ENCODE peak calls at places on chromosomes 7 and 10, in seven cellular contexts. M is GM23248, Z is brain microvascular endothelial cell, H is lower lobe of right lung, F is SJSA1, Q is fibroblast of lung, U is tibial nerve. J is an unnamed sample.

GRCh38 chr7:133770863-133771492 is 356.2 kb upstream of the LRGUK start:
- DNase-seq in M (peak), Z (peak), H (no peak), F (peak), Q (peak), U (no peak), J (no peak)

GRCh38 chr7:15461576-15461975 is 100.2 kb downstream of the AGMO start:
- DNase-seq in M (peak), Z (peak), H (no peak), F (peak), Q (peak), U (no peak), J (no peak)

GRCh38 chr10:132526676-132527075 is 10.9 kb upstream of the INPP5A start:
- DNase-seq in M (peak), Z (peak), H (peak), F (peak), Q (peak), U (no peak), J (no peak)

GRCh38 chr7:130611206-130611605 is 57.3 kb downstream of the COPG2 start:
- DNase-seq in M (no peak), Z (no peak), H (no peak), F (no peak), Q (no peak), U (no peak), J (no peak)

GRCh38 chr7:54758702-54759665 is at the start of gene SEC61G:
- DNase-seq in M (peak), Z (peak), H (peak), F (peak), Q (peak), U (peak), J (peak)

GRCh38 chr10:43047288-43047970 is 29.4 kb upstream of the RET start:
- DNase-seq in M (no peak), Z (no peak), H (no peak), F (no peak), Q (no peak), U (peak), J (peak)

GRCh38 chr10:100009283-100009792 is 409 bp downstream of the DNMBP start:
- DNase-seq in M (peak), Z (no peak), H (peak), F (peak), Q (no peak), U (peak), J (no peak)

GRCh38 chr7:99369767-99370353 is 4.7 kb upstream of the ARPC1B start:
- DNase-seq in M (peak), Z (no peak), H (peak), F (no peak), Q (peak), U (no peak), J (no peak)

GRCh38 chr10:130432850-130433249 is 296.7 kb downstream of the GLRX3 start:
- DNase-seq in M (no peak), Z (no peak), H (no peak), F (no peak), Q (no peak), U (no peak), J (no peak)

GRCh38 chr10:72692057-72692891 is at the start of gene MCU:
- DNase-seq in M (peak), Z (no peak), H (peak), F (peak), Q (peak), U (peak), J (peak)

GRCh38 chr10:69392481-69393000 is 24.2 kb downstream of the TACR2 start:
- DNase-seq in M (peak), Z (peak), H (peak), F (peak), Q (peak), U (peak), J (peak)

GRCh38 chr7:11810043-11810625 is 21.9 kb downstream of the THSD7A start:
- DNase-seq in M (no peak), Z (no peak), H (no peak), F (no peak), Q (no peak), U (no peak), J (no peak)

GRCh38 chr7:22584179-22584578 is 84.2 kb upstream of the STEAP1B start:
- DNase-seq in M (no peak), Z (no peak), H (no peak), F (no peak), Q (no peak), U (no peak), J (no peak)

GRCh38 chr10:3747984-3748383 is 37.0 kb downstream of the KLF6 start:
- DNase-seq in M (no peak), Z (no peak), H (no peak), F (no peak), Q (no peak), U (no peak), J (no peak)

GRCh38 chr7:107592361-107593024 is 12.4 kb downstream of the BCAP29 start:
- DNase-seq in M (peak), Z (no peak), H (no peak), F (no peak), Q (peak), U (no peak), J (no peak)

GRCh38 chr10:5659702-5660528 is 6.5 kb downstream of the ASB13 start:
- DNase-seq in M (peak), Z (peak), H (peak), F (no peak), Q (peak), U (no peak), J (no peak)

DNA sequence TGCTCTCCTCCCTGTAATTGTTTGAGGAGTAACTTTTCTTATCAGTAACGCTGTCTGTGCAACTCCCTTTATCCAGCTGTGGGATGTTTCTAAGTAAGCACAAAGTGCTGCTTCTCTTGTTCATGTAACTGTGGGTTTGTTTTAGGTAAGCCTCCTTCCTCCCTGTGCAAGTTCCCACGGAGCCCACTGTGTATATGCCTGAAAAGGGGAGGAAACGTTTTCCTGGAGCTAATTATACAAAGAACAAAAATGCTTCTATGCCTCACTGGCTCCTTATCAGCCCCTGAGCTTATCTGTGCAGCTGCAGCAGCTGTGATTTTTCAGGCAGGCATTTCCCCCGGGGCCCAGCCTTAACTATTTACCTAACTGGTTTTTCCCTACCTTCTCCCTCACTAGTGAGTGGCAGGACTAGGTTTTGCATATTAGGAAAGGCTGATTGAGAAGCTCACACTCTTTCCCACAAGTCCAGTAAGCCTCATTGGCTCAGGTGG is 593.4 kb upstream of the GHITM start:
- DNase-seq in M (no peak), Z (no peak), H (no peak), F (no peak), Q (peak), U (no peak), J (no peak)
- H3K4me3 ChIP-seq in M (no peak), Z (no peak), H (no peak), F (no peak), Q (no peak), U (no peak), J (no peak)

GRCh38 chr10:112227331-112227961 is 43.9 kb upstream of the GPAM start:
- DNase-seq in M (peak), Z (no peak), H (peak), F (no peak), Q (peak), U (no peak), J (no peak)

GRCh38 chr10:112224933-112225529 is 41.5 kb upstream of the GPAM start:
- DNase-seq in M (no peak), Z (no peak), H (no peak), F (no peak), Q (no peak), U (no peak), J (no peak)

GRCh38 chr10:112223725-112224124 is 40.2 kb upstream of the GPAM start:
- DNase-seq in M (no peak), Z (no peak), H (no peak), F (no peak), Q (no peak), U (no peak), J (no peak)

GRCh38 chr10:112226439-112227248 is 43.1 kb upstream of the GPAM start:
- DNase-seq in M (no peak), Z (no peak), H (no peak), F (no peak), Q (no peak), U (no peak), J (no peak)

GRCh38 chr10:112225771-112226438 is 42.3 kb upstream of the GPAM start:
- DNase-seq in M (no peak), Z (no peak), H (no peak), F (no peak), Q (no peak), U (no peak), J (no peak)
- H3K4me3 ChIP-seq in M (no peak), Z (no peak), H (no peak), F (no peak), Q (no peak), U (no peak), J (no peak)

GRCh38 chr10:70829543-70829942 is 13.8 kb downstream of the SGPL1 start:
- DNase-seq in M (no peak), Z (no peak), H (no peak), F (no peak), Q (no peak), U (no peak), J (no peak)

GRCh38 chr10:70830185-70830584 is 14.4 kb downstream of the SGPL1 start:
- DNase-seq in M (no peak), Z (no peak), H (no peak), F (no peak), Q (peak), U (no peak), J (no peak)

GRCh38 chr10:70827358-70827757 is 11.6 kb downstream of the SGPL1 start:
- DNase-seq in M (peak), Z (no peak), H (no peak), F (no peak), Q (peak), U (no peak), J (no peak)

GRCh38 chr10:70832236-70832635 is 16.5 kb downstream of the SGPL1 start:
- DNase-seq in M (peak), Z (no peak), H (no peak), F (no peak), Q (peak), U (no peak), J (no peak)

GRCh38 chr10:70828923-70829322 is 13.2 kb downstream of the SGPL1 start:
- DNase-seq in M (no peak), Z (no peak), H (no peak), F (no peak), Q (no peak), U (no peak), J (no peak)
- H3K4me3 ChIP-seq in M (no peak), Z (no peak), H (no peak), F (no peak), Q (no peak), U (no peak), J (no peak)

DNA sequence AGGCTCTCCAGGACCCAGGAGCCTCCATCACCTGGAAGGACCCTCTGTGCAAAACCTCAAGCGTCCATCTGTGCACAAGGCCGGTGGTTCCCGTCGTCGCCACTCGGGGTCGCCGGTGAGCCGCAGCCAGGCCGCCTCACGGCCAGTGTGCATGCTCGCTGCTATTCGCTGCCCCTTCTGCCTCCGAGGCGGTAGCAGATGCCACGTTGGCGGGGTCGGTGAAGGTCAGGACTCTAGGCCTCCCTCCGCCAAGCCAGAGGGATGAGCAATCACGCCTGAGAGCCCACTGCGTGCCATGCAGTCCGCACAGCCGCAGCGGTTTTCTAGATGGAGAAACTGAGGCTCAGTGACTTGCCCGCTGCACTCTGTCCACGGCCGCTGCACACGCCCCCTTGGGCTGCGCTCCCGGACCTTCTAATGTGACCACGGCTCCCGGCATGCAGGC is 5.7 kb downstream of the UPK3B start:
- DNase-seq in M (peak), Z (peak), H (peak), F (no peak), Q (peak), U (no peak), J (no peak)
- H3K4me3 ChIP-seq in M (peak), Z (peak), H (peak), F (no peak), Q (no peak), U (no peak), J (no peak)

DNA sequence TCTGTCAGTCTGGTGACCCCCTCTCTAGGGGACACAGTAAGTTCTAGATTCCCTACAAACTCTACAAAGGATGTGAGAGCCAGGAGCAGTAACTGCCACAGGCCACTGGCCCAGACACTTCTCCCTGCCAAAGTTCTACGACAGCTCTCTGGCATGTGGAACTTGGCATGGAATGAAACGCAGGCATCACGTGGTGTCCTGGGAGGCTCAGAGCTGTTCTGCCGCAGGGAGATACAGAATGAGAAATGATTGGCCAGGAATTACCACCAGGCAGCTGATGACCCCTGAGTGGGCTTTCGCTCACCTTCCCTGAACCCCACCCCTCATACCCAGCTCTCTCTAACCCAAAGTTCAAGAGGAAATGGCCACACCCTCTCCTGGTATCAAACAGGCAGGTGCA is 29.8 kb upstream of the MSRB2 start:
- DNase-seq in M (peak), Z (peak), H (peak), F (no peak), Q (peak), U (peak), J (peak)
- H3K4me3 ChIP-seq in M (no peak), Z (no peak), H (no peak), F (no peak), Q (no peak), U (no peak), J (no peak)

DNA sequence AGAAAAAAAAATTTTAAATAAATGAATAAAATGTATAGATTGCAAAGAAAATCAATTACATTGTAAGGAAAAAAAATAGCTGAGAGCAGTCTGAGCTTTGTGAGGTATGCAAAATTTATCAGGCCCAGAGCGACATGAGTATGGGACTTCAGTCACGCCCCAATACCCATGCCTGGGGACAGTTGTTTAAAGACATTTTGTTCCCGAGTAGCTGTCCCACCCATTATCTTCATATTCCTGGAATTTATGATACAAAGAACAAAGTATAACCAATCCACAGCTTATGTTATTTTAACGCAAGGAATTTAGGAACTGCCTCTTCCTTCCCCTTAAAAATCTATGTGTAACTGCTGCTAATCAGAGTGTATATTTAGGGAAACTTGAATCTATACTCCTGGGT is 1.6 kb upstream of the PON2 start:
- DNase-seq in M (no peak), Z (no peak), H (no peak), F (no peak), Q (no peak), U (no peak), J (no peak)
- H3K4me3 ChIP-seq in M (no peak), Z (no peak), H (no peak), F (no peak), Q (no peak), U (no peak), J (no peak)

GRCh38 chr10:8058274-8059111 is 4.0 kb downstream of the GATA3 start:
- DNase-seq in M (no peak), Z (no peak), H (no peak), F (no peak), Q (no peak), U (no peak), J (no peak)
- H3K4me3 ChIP-seq in M (no peak), Z (no peak), H (peak), F (no peak), Q (no peak), U (no peak), J (no peak)

DNA sequence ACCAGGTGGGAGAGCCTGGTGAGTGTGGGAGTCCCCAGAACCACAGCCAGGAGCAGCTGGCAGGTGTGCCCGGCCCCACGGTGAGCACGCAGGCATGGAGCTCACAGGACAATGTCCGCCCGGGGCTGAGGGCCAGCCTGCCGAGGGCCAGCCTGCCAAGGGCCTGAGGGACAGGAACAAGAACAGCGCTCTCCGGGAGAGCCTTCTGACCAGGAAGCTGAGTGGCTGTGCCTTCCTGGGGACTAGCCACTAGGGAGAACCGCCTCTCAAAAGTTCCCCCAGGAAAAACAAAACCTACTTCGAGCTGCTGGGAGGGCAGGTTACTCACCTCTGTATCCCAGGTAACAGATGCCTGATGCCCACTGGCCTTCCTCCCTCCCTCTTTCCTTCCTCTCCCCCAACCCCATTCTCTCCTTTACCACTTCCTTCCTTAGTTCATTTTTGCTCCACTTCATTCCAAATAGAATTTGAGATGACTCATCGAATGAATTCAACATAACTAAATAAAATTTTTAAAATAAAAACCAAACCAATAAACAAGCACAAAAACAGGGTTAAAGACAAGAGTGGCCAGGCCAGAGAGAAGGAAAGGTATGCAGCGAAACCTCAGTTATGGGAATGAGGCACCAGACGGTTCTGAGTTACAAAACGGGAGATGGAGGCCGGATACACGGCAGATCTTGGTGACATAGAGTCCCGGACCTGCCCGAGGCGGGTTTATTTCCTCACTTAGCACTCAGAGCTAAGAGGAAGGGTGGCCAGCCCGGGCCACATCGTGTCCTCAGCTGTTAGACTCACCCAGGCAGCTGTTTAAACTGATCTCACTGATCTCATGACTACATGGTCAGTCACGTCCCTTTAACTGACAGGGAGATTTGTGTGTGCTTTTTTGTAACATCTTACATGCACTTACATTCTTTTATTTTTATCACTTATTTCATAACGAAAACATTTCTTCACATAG is 128.5 kb downstream of the TNS3 start:
- DNase-seq in M (peak), Z (peak), H (peak), F (peak), Q (peak), U (peak), J (peak)
- H3K4me3 ChIP-seq in M (peak), Z (peak), H (peak), F (no peak), Q (no peak), U (no peak), J (peak)